ENCODE peak calls at places on chromosome 13, in nine cellular contexts. P, Y, E, D, F, C, J, S and O are unnamed samples. For H3K4me1, the result is how much of the 10 kb centered on the place peaks cover.

GRCh38 chr13:43245374-43245964 is 222.1 kb downstream of the DNAJC15 start:
- DNase-seq in F (no peak), J (no peak), E (no peak), Y (peak), D (no peak), S (no peak), P (no peak), C (no peak), O (peak)

GRCh38 chr13:60431108-60431700 is 34.2 kb downstream of the TDRD3 start:
- DNase-seq in E (peak), D (peak), C (peak), S (peak), F (no peak), Y (peak), J (peak), P (no peak), O (no peak)

GRCh38 chr13:107208889-107209288 is 641.0 kb upstream of the ARGLU1 start:
- DNase-seq in S (no peak), Y (no peak), C (no peak), J (no peak), E (no peak), D (no peak), F (no peak), P (no peak), O (no peak)

GRCh38 chr13:25371608-25372274 is at the start of gene ATP8A2:
- DNase-seq in E (peak), F (no peak), P (no peak), D (no peak), J (peak), Y (peak), C (no peak), S (peak), O (no peak)

GRCh38 chr13:112124100-112124499 is 57.2 kb downstream of the SOX1 start:
- DNase-seq in P (no peak), S (no peak), D (no peak), J (no peak), Y (no peak), F (no peak), C (no peak), E (no peak), O (no peak)

GRCh38 chr13:63864171-63864902 is 2448.7 kb upstream of the PCDH20 start:
- DNase-seq in C (peak), J (no peak), S (peak), E (no peak), D (no peak), Y (peak), F (no peak), P (no peak), O (no peak)

GRCh38 chr13:78601124-78601885 is 2.0 kb downstream of the POU4F1 start:
- DNase-seq in D (no peak), Y (peak), E (peak), S (peak), F (no peak), P (no peak), J (peak), C (no peak), O (no peak)

GRCh38 chr13:108834193-108834592 is 204.8 kb downstream of the MYO16 start:
- DNase-seq in C (no peak), P (no peak), S (no peak), D (no peak), Y (no peak), E (no peak), J (peak), F (no peak), O (no peak)

GRCh38 chr13:79870766-79871165 is 389.8 kb downstream of the NDFIP2 start:
- DNase-seq in C (no peak), F (no peak), E (no peak), Y (peak), D (peak), S (no peak), J (no peak), P (no peak), O (no peak)
- H3K27ac ChIP-seq in C (no peak), F (no peak), E (no peak), Y (no peak), D (no peak), S (no peak), J (no peak), P (no peak), O (no peak)

GRCh38 chr13:40968416-40969000 is 50.6 kb downstream of the ELF1 start:
- DNase-seq in E (no peak), C (no peak), S (no peak), D (no peak), P (no peak), F (peak), J (no peak), Y (no peak), O (no peak)
- H3K4me1 ChIP-seq in E (under half), C (half or more), S (under half), D (under half), P (under half), F (half or more), J (under half), Y (under half), O (under half)

DNA sequence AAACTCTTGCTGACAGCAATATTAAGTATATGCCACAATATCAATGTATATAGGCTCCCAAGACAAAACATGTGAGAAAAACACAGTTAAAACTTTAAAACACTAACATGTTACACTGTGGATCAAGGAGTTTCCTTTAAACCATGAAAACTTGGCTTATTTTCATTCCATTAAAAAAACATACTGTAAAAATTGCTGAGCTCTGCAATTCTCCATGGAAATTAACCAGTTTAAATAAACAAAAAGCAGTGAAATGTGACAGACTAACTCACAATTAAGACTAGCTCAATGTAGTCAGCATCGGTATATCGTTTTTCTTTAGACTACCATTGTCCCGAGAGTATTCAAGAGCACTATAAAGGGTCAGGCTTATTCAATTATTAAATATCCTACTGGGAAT is 930.5 kb upstream of the SLITRK1 start:
- DNase-seq in D (no peak), E (no peak), F (no peak), S (no peak), J (no peak), C (no peak), Y (no peak), P (no peak), O (no peak)
- H3K4me3 ChIP-seq in D (no peak), E (no peak), F (no peak), S (no peak), J (no peak), C (no peak), Y (no peak), P (no peak), O (no peak)

GRCh38 chr13:102132896-102133295 is 269.0 kb downstream of the FGF14 start:
- DNase-seq in C (no peak), F (no peak), E (no peak), J (no peak), Y (no peak), P (no peak), S (no peak), D (no peak), O (no peak)
- H3K27ac ChIP-seq in C (no peak), F (no peak), E (no peak), J (no peak), Y (no peak), P (no peak), S (no peak), D (no peak), O (no peak)

GRCh38 chr13:51244637-51245405 is 22.6 kb downstream of the FAM124A start:
- DNase-seq in S (peak), C (no peak), P (no peak), Y (no peak), D (no peak), F (peak), E (no peak), J (no peak), O (no peak)
- H3K4me1 ChIP-seq in S (half or more), C (under half), P (under half), Y (under half), D (under half), F (under half), E (under half), J (under half), O (under half)

DNA sequence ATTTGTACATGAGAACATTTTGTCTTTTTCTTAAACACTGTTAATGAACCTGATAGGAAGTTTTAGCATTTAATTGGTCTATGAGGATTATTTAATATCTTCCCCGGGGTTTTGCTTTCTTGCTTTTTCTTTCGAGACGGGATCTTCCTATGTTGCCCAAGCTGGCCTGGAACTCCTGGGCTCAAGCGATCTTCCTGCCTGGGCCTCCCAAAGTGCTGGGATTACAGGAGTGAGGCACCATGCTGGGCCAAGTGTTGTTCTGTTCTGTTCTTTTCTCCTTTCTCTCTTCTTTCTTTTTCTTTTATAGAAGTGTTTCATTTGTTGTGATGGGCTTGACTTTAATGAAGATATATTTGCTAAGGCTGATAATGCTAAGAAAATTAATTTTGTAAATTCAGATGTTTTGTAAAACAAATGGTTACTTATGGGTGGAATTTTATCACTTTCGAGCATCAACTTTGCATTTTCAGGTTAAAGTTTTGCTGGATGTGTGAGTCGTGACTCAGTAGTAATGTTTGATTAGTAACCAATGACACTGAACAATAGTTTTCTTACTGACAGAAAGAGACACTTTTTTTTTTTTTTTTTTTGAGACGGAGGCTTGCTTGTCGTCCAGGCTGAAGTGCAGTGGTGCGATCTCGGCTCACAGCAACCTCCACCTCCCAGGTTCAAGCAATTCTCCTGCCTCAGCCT is 2.2 kb downstream of the PAN3 start:
- DNase-seq in D (no peak), E (no peak), P (no peak), C (no peak), J (peak), S (peak), Y (peak), F (no peak), O (no peak)
- H3K4me3 ChIP-seq in D (peak), E (no peak), P (peak), C (peak), J (peak), S (peak), Y (peak), F (no peak), O (no peak)